ENCODE peak calls at places on chromosome 10, in eight cellular contexts. C is MM.1S, U is A549, G is HCT116, F is heart right ventricle, K is pancreas, V is sigmoid colon, W is ovary. Y is an unnamed sample. For H3K4me1, the result is how much of the 10 kb centered on the place peaks cover.

GRCh38 chr10:131230641-131231322 is 80.7 kb downstream of the TCERG1L start:
- DNase-seq in W (no peak), G (no peak), V (no peak), U (no peak), F (no peak), C (no peak), K (no peak), Y (no peak)

GRCh38 chr10:121129266-121129665 is 278.1 kb downstream of the WDR11 start:
- DNase-seq in F (no peak), V (no peak), G (no peak), W (no peak), C (no peak), U (no peak), K (no peak), Y (no peak)

GRCh38 chr10:2210083-2210482 is 472.8 kb upstream of the ADARB2 start:
- DNase-seq in K (no peak), V (no peak), G (no peak), U (no peak), W (no peak), C (no peak), F (no peak), Y (no peak)

GRCh38 chr10:36003688-36004087 is 361.6 kb upstream of the FZD8 start:
- DNase-seq in W (no peak), F (no peak), G (no peak), K (no peak), U (no peak), V (no peak), C (no peak), Y (no peak)

GRCh38 chr10:127907411-127908105 is 655 bp downstream of the PTPRE start:
- DNase-seq in F (peak), C (no peak), G (no peak), W (no peak), K (peak), U (no peak), V (peak), Y (peak)

GRCh38 chr10:92830478-92831389 is 17.6 kb upstream of the EXOC6 start:
- DNase-seq in U (no peak), G (no peak), C (no peak), F (peak), V (no peak), W (no peak), K (no peak), Y (no peak)

GRCh38 chr10:88791924-88792323 is 10.6 kb upstream of the LIPM start:
- DNase-seq in U (peak), K (no peak), G (peak), V (no peak), C (peak), F (no peak), W (no peak), Y (no peak)

GRCh38 chr10:117284726-117285494 is 44.0 kb downstream of the SLC18A2 start:
- DNase-seq in W (no peak), U (no peak), C (no peak), F (no peak), K (no peak), V (no peak), G (no peak), Y (no peak)

GRCh38 chr10:7529638-7530037 is 118.8 kb upstream of the SFMBT2 start:
- DNase-seq in V (peak), W (no peak), G (peak), K (no peak), C (no peak), F (no peak), U (peak), Y (no peak)

GRCh38 chr10:63515002-63515763 is 6.0 kb upstream of the REEP3 start:
- DNase-seq in W (no peak), U (no peak), G (no peak), F (peak), C (no peak), V (no peak), K (no peak), Y (no peak)

GRCh38 chr10:77320852-77321496 is 316.6 kb downstream of the KCNMA1 start:
- DNase-seq in K (no peak), G (no peak), V (no peak), W (no peak), F (no peak), C (no peak), U (no peak), Y (no peak)

GRCh38 chr10:11706911-11707567 is 35.1 kb upstream of the ECHDC3 start:
- DNase-seq in V (no peak), G (no peak), W (no peak), C (no peak), K (no peak), F (no peak), U (no peak), Y (no peak)
- TF ChIP-seq CTCF in V (no peak), G (peak), W (no peak), C (peak), K (no peak), F (no peak), U (no peak), Y (no peak)

DNA sequence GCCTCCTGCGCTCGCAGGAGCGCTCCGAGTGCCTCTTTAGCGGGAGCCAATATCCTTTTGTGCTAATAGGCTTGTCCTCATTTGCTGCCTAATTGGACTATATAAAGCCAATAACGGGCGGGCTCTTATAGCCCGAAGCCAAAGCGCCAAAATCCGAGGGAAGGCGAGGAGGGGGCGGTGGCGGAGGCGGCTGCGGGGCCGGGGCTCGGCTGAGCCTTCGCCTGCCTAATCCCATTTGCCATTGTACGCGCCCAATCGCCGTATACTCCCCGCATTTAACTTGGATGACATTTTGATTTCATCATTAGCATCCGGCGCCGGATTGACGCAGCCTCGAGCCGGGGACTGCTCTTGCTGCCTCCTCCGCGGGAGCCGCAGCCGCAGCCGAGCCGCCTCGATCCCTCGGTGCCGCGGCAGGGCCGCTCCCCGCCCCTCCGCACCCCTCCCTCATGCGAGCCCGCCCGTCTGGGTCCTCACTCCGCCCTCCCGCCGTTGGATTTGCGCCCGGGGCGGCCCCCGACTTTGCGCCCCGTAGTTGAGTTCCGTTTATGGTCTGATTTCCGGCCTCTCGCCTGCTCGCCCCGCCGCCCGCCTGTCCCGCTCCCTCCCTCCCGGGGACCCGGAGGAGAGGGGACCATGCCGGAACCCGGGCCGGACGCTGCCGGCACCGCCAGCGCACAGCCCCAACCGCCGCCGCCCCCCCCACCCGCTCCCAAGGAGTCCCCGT is at the start of gene HMX3:
- DNase-seq in V (no peak), U (peak), F (no peak), C (no peak), W (no peak), K (no peak), G (no peak), Y (no peak)
- H3K4me1 ChIP-seq in V (under half), U (under half), F (half or more), C (under half), W (under half), K (under half), G (under half), Y (under half)

DNA sequence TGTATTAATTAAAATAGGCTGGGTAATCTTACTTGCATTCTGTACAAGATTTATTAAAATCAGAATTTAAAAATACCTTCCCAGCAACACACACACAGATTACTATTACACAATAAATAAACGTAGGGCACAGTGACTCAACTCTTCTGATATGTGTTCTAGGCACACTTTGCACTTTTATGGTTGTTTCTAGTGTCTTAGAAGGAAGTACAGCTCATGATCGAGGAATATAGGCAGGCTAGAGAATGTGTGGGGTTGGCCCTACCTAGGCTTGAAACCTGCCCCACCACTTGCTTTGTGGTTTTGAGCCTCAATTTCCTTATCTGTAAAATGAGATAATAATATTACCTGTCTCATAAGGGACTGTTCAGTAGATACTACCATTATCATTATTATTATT is 30.5 kb downstream of the ARMC3 start:
- DNase-seq in C (no peak), G (no peak), W (no peak), F (no peak), V (no peak), U (no peak), K (no peak), Y (no peak)
- H3K4me3 ChIP-seq in C (no peak), G (no peak), W (no peak), F (no peak), V (no peak), U (no peak), K (no peak), Y (no peak)

DNA sequence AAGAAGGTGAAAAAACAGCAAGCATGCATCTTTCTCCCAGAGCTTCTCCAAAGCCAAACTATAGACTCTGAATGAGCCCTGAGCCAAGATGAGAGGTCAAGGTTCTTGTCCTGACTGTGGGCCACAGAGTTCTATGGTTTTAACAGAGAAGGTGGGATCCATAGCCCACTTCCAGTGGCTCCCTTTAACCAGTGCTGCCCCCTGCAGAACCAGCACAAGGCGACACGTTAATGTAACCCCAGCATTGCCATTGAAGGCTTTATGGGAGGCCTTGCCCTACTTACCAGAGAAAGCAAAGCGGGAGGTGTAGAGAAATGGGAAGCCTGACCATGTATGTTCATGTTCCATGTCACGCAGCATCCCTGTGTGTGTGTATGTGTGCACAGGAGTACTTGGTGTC is 243.6 kb downstream of the PRPF18 start:
- DNase-seq in C (no peak), F (no peak), V (no peak), W (no peak), U (no peak), K (no peak), G (no peak), Y (no peak)
- TF ChIP-seq CTCF in C (no peak), F (no peak), V (no peak), W (no peak), U (no peak), K (no peak), G (no peak), Y (no peak)

DNA sequence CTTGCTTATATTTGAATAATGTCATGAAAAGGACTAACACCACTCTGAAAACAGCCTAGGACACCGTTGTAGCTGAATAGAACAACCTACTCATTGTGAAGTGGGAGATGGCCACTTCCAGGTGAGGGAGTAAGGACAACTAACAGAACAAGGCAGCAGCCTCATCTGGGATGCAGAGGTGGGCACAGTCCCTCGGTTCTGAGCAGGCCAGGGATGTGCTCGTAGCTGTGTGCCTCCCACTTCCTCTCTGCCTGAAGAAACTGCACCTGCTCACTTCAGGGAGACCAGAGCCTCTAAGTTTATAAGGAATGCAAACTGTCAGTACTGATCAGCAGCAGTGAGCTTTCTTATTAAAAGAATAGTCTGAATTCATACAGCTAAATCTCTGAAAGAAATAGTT is 2.5 kb downstream of the VSTM4 start:
- DNase-seq in U (no peak), K (no peak), G (no peak), W (no peak), V (no peak), C (no peak), F (no peak), Y (no peak)
- H3K4me1 ChIP-seq in U (under half), K (under half), G (under half), W (under half), V (under half), C (under half), F (half or more), Y (under half)

DNA sequence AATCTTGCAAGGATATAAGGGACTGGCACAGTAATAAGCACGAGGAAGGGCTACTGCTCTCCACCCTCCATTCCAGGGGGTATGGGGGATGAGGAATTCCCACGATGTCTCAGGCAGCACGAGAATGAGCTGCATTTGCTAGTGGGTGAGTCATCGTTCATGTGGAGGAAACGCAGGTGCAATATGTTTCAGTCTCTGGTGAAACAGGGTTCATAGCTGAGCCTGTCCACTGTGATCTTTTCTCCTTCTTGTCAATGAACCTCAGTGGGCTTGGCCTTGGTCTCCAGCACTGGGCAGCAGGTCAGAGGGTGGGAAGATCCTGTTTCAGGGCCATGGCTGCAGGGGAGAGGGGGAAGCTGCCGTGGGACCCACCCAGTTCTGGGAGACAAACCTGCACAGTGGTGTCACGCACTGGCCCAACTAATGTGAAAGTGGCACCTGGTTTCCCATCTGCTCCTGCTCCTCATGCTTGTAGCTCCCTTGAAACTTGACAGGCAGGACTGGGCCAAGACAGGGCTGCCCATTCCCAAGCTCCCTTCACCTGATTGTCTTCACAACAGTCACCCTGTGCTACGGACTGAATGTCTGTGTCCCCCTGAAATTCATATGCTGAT is 181.9 kb downstream of the USP6NL start:
- DNase-seq in U (no peak), G (no peak), W (no peak), K (no peak), F (no peak), C (no peak), V (no peak), Y (no peak)
- H3K4me3 ChIP-seq in U (no peak), G (no peak), W (no peak), K (no peak), F (no peak), C (no peak), V (no peak), Y (no peak)

GRCh38 chr10:95741807-95742528 is 14.0 kb upstream of the ENTPD1 start:
- DNase-seq in F (peak), W (no peak), U (no peak), G (no peak), C (no peak), V (no peak), K (no peak), Y (no peak)
- TF ChIP-seq CTCF in F (no peak), W (no peak), U (no peak), G (peak), C (no peak), V (no peak), K (no peak), Y (no peak)

Y was measured in psoas muscle.